ENCODE peak calls at places on chromosomes 3 and 15, in nine cellular contexts. W, I, N, L, H, V, E, Y and T are unnamed samples.

GRCh38 chr3:151044706-151045105 is 40.8 kb upstream of the MED12L start:
- DNase-seq in W (peak), I (no peak), N (no peak), L (no peak), H (no peak), V (no peak), E (no peak), Y (no peak), T (no peak)

GRCh38 chr3:52986049-52986448 is 59.8 kb downstream of the SFMBT1 start:
- DNase-seq in W (peak), I (no peak), N (no peak), L (peak), H (no peak), V (no peak), E (no peak), Y (no peak), T (no peak)

GRCh38 chr3:106193876-106194275 is 325.1 kb upstream of the CBLB start:
- DNase-seq in W (peak), I (no peak), N (no peak), L (no peak), H (no peak), V (no peak), E (no peak), Y (no peak), T (no peak)

GRCh38 chr15:99059010-99059981 is 45.6 kb upstream of the SYNM start:
- DNase-seq in W (peak), I (peak), N (no peak), L (peak), H (peak), V (peak), E (peak), Y (peak), T (no peak)

GRCh38 chr3:124634210-124635168 is 95.8 kb upstream of the UMPS start:
- DNase-seq in W (no peak), I (no peak), N (no peak), L (peak), H (no peak), V (no peak), E (no peak), Y (no peak), T (no peak)

GRCh38 chr3:31701286-31701685 is 168.6 kb downstream of the STT3B start:
- DNase-seq in W (no peak), I (no peak), N (no peak), L (no peak), H (no peak), V (no peak), E (no peak), Y (no peak), T (no peak)

GRCh38 chr3:37887062-37887461 is 25.4 kb downstream of the CTDSPL start:
- DNase-seq in W (no peak), I (no peak), N (no peak), L (no peak), H (no peak), V (no peak), E (no peak), Y (no peak), T (no peak)

GRCh38 chr3:181292984-181293383 is 303.4 kb upstream of the DNAJC19 start:
- DNase-seq in W (no peak), I (no peak), N (no peak), L (no peak), H (no peak), V (no peak), E (no peak), Y (no peak), T (no peak)

GRCh38 chr15:74828835-74829234 is 2.4 kb downstream of the CPLX3 start:
- DNase-seq in W (no peak), I (no peak), N (no peak), L (no peak), H (no peak), V (no peak), E (no peak), Y (no peak), T (no peak)

GRCh38 chr3:70933105-70933810 is 620.8 kb upstream of the MDFIC2 start:
- DNase-seq in W (no peak), I (no peak), N (no peak), L (no peak), H (no peak), V (no peak), E (no peak), Y (no peak), T (no peak)

GRCh38 chr3:182969277-182969676 is 11.1 kb downstream of the DCUN1D1 start:
- DNase-seq in W (peak), I (peak), N (no peak), L (no peak), H (no peak), V (no peak), E (no peak), Y (no peak), T (no peak)

GRCh38 chr15:49101536-49101935 is 53.9 kb downstream of the COPS2 start:
- DNase-seq in W (no peak), I (no peak), N (no peak), L (no peak), H (no peak), V (no peak), E (no peak), Y (no peak), T (no peak)